ENCODE peak calls at places on chromosomes 5 and 9, in ten cellular contexts. X is effector memory CD4-positive, alpha-beta T cell; D is aorta; B is lower lobe of right lung; S is CD8-positive, alpha-beta T cell; N is GM23338; I is CD8-positive, alpha-beta memory T cell; K is psoas muscle; T is upper lobe of right lung; L is endodermal cell. O is an unnamed sample.

GRCh38 chr5:119470851-119471451 is 18.7 kb downstream of the HSD17B4 start:
- DNase-seq in X (no peak), I (peak; percentile 12), K (no peak), T (no peak), L (no peak), D (no peak), N (peak; percentile 56), S (no peak), B (no peak), O (no peak)

GRCh38 chr5:3092211-3092610 is 340.7 kb upstream of the IRX2 start:
- DNase-seq in D (no peak), S (no peak), K (no peak), B (no peak), I (no peak), T (no peak), L (no peak), X (no peak), N (no peak), O (no peak)

GRCh38 chr9:8078641-8079140 is 279.1 kb upstream of the DMAC1 start:
- DNase-seq in D (no peak), X (no peak), K (no peak), S (no peak), N (no peak), I (no peak), T (no peak), B (no peak), L (no peak), O (no peak)

GRCh38 chr9:135448570-135449180 is 30.9 kb upstream of the PPP1R26 start:
- DNase-seq in T (no peak), I (no peak), L (peak; percentile 44), K (no peak), X (no peak), S (no peak), N (peak; percentile 38), B (no peak), D (no peak), O (no peak)

GRCh38 chr5:55450050-55450765 is 84.6 kb downstream of the PLPP1 start:
- DNase-seq in B (no peak), I (no peak), D (no peak), K (no peak), T (no peak), S (no peak), X (no peak), N (no peak), L (no peak), O (no peak)

GRCh38 chr9:87854563-87854962 is 28.1 kb upstream of the SPATA31E1 start:
- DNase-seq in I (no peak), N (no peak), S (no peak), L (peak; percentile 8), T (no peak), D (no peak), K (no peak), X (no peak), B (no peak), O (no peak)

GRCh38 chr5:154646841-154647759 is 108.1 kb upstream of the LARP1 start:
- DNase-seq in X (no peak), S (peak; percentile 66), K (peak; percentile 77), T (peak; percentile 86), N (peak; percentile 88), L (peak; percentile 89), I (peak; percentile 56), D (peak; percentile 51), B (peak; percentile 77), O (peak; percentile 78)

GRCh38 chr9:4489919-4490704 is at the start of gene SLC1A1:
- DNase-seq in B (peak; percentile 79), S (peak; percentile 52), I (peak; percentile 28), T (peak; percentile 87), L (peak; percentile 90), N (peak; percentile 84), X (no peak), K (peak; percentile 76), D (peak; percentile 85), O (peak; percentile 82)

GRCh38 chr5:124746916-124747769 is 704 bp upstream of the ZNF608 start:
- DNase-seq in D (peak; percentile 77), L (peak; percentile 94), S (no peak), T (peak; percentile 81), X (no peak), I (no peak), N (peak; percentile 95), K (peak; percentile 87), B (peak; percentile 75), O (peak; percentile 72)

GRCh38 chr5:91794455-91794854 is 411.3 kb upstream of the ARRDC3 start:
- DNase-seq in N (no peak), K (no peak), B (no peak), I (no peak), D (no peak), X (no peak), L (no peak), T (no peak), S (no peak), O (no peak)

GRCh38 chr5:181217805-181218065 is 5.3 kb upstream of the TRIM41 start:
- DNase-seq in L (no peak), D (no peak), X (peak; percentile 45), I (no peak), S (peak; percentile 73), N (no peak), T (no peak), K (no peak), B (no peak), O (peak; percentile 62)

GRCh38 chr5:135934939-135935338 is 19.8 kb downstream of the LECT2 start:
- DNase-seq in L (no peak), N (no peak), D (no peak), B (no peak), X (no peak), K (no peak), T (no peak), S (no peak), I (no peak), O (no peak)

GRCh38 chr5:81755320-81755719 is 4.4 kb upstream of the SSBP2 start:
- DNase-seq in L (peak; percentile 80), K (no peak), X (no peak), B (no peak), T (no peak), D (peak; percentile 51), I (no peak), N (peak; percentile 91), S (no peak), O (no peak)
- H3K4me1 ChIP-seq in L (peaks cover 6% of the 10 kb centered on the region), K (peaks cover 37% of the 10 kb centered on the region), X (peaks cover 4% of the 10 kb centered on the region), B (peaks cover 28% of the 10 kb centered on the region), T (peaks cover 23% of the 10 kb centered on the region), D (no peaks in the 10 kb centered on the region), I (peaks cover 11% of the 10 kb centered on the region), N (peaks cover 52% of the 10 kb centered on the region), S (peaks cover 4% of the 10 kb centered on the region), O (peaks cover 7% of the 10 kb centered on the region)

DNA sequence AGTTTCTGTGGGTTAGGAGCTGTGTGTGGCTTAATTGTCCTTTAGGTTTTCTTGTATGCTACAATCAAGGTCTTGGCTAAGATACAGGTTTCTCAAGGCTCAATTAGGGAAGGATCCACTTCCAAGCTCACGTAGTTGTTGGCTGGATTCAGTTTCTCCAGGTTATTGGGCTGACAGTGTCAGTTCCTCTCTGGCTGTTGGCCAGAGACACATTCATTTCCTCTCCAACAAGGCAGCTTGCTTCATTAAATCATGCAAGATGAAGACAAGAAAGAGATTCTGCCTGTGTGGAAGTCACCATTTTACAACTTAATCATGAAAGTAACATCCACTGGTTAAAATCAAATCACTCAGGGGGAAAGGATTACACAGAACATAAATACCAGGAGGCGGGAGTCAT is 275.7 kb upstream of the KIF2A start:
- DNase-seq in I (no peak), D (no peak), X (no peak), N (no peak), K (no peak), B (no peak), S (no peak), L (no peak), T (no peak), O (no peak)
- H3K4me1 ChIP-seq in I (no peaks in the 10 kb centered on the region), D (no peaks in the 10 kb centered on the region), X (no peaks in the 10 kb centered on the region), N (no peaks in the 10 kb centered on the region), K (no peaks in the 10 kb centered on the region), B (no peaks in the 10 kb centered on the region), S (no peaks in the 10 kb centered on the region), L (no peaks in the 10 kb centered on the region), T (no peaks in the 10 kb centered on the region), O (no peaks in the 10 kb centered on the region)

GRCh38 chr9:86470326-86470725 is 116.1 kb upstream of the TUT7 start:
- DNase-seq in S (no peak), T (no peak), L (no peak), X (no peak), B (no peak), N (no peak), D (no peak), I (no peak), K (no peak), O (no peak)
- H3K4me1 ChIP-seq in S (no peaks in the 10 kb centered on the region), T (no peaks in the 10 kb centered on the region), L (no peaks in the 10 kb centered on the region), X (no peaks in the 10 kb centered on the region), B (peaks cover 7% of the 10 kb centered on the region), N (no peaks in the 10 kb centered on the region), D (no peaks in the 10 kb centered on the region), I (no peaks in the 10 kb centered on the region), K (no peaks in the 10 kb centered on the region), O (no peaks in the 10 kb centered on the region)

DNA sequence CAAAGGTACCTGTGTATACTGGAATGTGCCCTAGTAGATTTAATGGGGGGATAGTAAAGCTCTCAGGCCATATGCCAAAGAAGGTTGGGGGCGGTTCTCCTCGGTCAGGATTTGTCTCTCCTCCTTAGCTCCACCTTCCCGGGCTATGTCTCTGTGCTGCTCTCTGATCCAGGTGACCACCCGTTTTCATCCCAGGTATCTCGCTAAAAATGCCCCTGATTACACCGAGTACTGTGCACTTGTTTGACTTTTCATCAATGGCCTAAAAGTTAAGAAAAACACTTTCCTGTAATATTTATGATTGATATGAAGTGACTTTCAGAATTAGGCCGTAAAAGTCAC is 718 bp downstream of the NDUFS6 start:
- DNase-seq in X (no peak), N (peak; percentile 73), T (no peak), K (no peak), L (peak; percentile 68), B (no peak), D (no peak), I (no peak), S (no peak), O (no peak)
- H3K4me1 ChIP-seq in X (peaks cover 13% of the 10 kb centered on the region), N (peaks cover 7% of the 10 kb centered on the region), T (peaks cover 13% of the 10 kb centered on the region), K (peaks cover 30% of the 10 kb centered on the region), L (no peaks in the 10 kb centered on the region), B (peaks cover 16% of the 10 kb centered on the region), D (no peaks in the 10 kb centered on the region), I (peaks cover 18% of the 10 kb centered on the region), S (peaks cover 24% of the 10 kb centered on the region), O (peaks cover 6% of the 10 kb centered on the region)

GRCh38 chr9:109315889-109316640 is 4.8 kb downstream of the EPB41L4B start:
- DNase-seq in L (peak; percentile 61), I (no peak), S (no peak), K (peak; percentile 90), D (peak; percentile 83), T (peak; percentile 90), B (peak; percentile 89), N (peak; percentile 50), X (no peak), O (peak; percentile 89)

GRCh38 chr9:109317311-109317978 is 3.4 kb downstream of the EPB41L4B start:
- DNase-seq in K (no peak), T (no peak), L (no peak), N (peak; percentile 56), X (no peak), D (no peak), I (no peak), S (no peak), B (no peak), O (peak; percentile 61)

GRCh38 chr9:109313351-109313750 is 7.5 kb downstream of the EPB41L4B start:
- DNase-seq in S (no peak), N (no peak), K (no peak), L (no peak), X (no peak), B (no peak), D (no peak), T (no peak), I (no peak), O (no peak)

GRCh38 chr9:109314011-109314531 is 6.8 kb downstream of the EPB41L4B start:
- DNase-seq in I (no peak), D (no peak), X (no peak), T (peak; percentile 65), K (no peak), S (no peak), L (no peak), B (peak; percentile 53), N (no peak), O (peak; percentile 57)

GRCh38 chr9:109315480-109315879 is 5.4 kb downstream of the EPB41L4B start:
- DNase-seq in K (no peak), I (no peak), T (no peak), L (no peak), S (no peak), N (peak; percentile 29), D (no peak), X (no peak), B (no peak), O (no peak)
- H3K4me1 ChIP-seq in K (no peaks in the 10 kb centered on the region), I (no peaks in the 10 kb centered on the region), T (peaks cover 6% of the 10 kb centered on the region), L (no peaks in the 10 kb centered on the region), S (peaks cover 7% of the 10 kb centered on the region), N (peaks cover 66% of the 10 kb centered on the region), D (peaks cover 4% of the 10 kb centered on the region), X (peaks cover 10% of the 10 kb centered on the region), B (peaks cover 13% of the 10 kb centered on the region), O (peaks cover 27% of the 10 kb centered on the region)

O was measured in mucosa of descending colon.